ENCODE peak calls at places on chromosome 15, in nine cellular contexts. One of them, this sample, is unnamed.

GRCh38 chr15:44261007-44261706 is 27.4 kb upstream of the GOLM2 start:
- DNase-seq in activated T-cell treated with anti-CD3 and anti-CD28 coated beads, Interleukin-2, amount 50 U/mL, for 1 hour: no peak
- DNase-seq in omental fat pad: no peak
- DNase-seq in AG04450: no peak
- DNase-seq in EL: no peak
- DNase-seq in HCEC 1CT: no peak
- DNase-seq in stimulated activated CD8-positive, alpha-beta memory T cell treated with anti-CD3 and anti-CD28 coated beads, Interleukin-15, amount 100 ng/mL, for 4 hours: no peak
- DNase-seq in activated T-helper 1 cell treated with Interleukin-2 at 50 U/mL for 16 hours: no peak
- DNase-seq in germinal center: no peak
- DNase-seq in this sample: no peak

GRCh38 chr15:36468746-36469145 is 110.7 kb upstream of the CDIN1 start:
- DNase-seq in activated T-cell treated with anti-CD3 and anti-CD28 coated beads, Interleukin-2, amount 50 U/mL, for 1 hour: no peak
- DNase-seq in omental fat pad: no peak
- DNase-seq in AG04450: peak
- DNase-seq in EL: peak
- DNase-seq in HCEC 1CT: peak
- DNase-seq in stimulated activated CD8-positive, alpha-beta memory T cell treated with anti-CD3 and anti-CD28 coated beads, Interleukin-15, amount 100 ng/mL, for 4 hours: no peak
- DNase-seq in activated T-helper 1 cell treated with Interleukin-2 at 50 U/mL for 16 hours: no peak
- DNase-seq in germinal center: no peak
- DNase-seq in this sample: no peak

GRCh38 chr15:60423540-60423939 is 25.8 kb upstream of the ANXA2 start:
- DNase-seq in activated T-cell treated with anti-CD3 and anti-CD28 coated beads, Interleukin-2, amount 50 U/mL, for 1 hour: no peak
- DNase-seq in omental fat pad: no peak
- DNase-seq in AG04450: peak
- DNase-seq in EL: peak
- DNase-seq in HCEC 1CT: peak
- DNase-seq in stimulated activated CD8-positive, alpha-beta memory T cell treated with anti-CD3 and anti-CD28 coated beads, Interleukin-15, amount 100 ng/mL, for 4 hours: no peak
- DNase-seq in activated T-helper 1 cell treated with Interleukin-2 at 50 U/mL for 16 hours: no peak
- DNase-seq in germinal center: no peak
- DNase-seq in this sample: no peak

GRCh38 chr15:66650433-66650832 is 51.6 kb upstream of the SMAD6 start:
- DNase-seq in activated T-cell treated with anti-CD3 and anti-CD28 coated beads, Interleukin-2, amount 50 U/mL, for 1 hour: no peak
- DNase-seq in omental fat pad: no peak
- DNase-seq in AG04450: no peak
- DNase-seq in EL: peak
- DNase-seq in HCEC 1CT: peak
- DNase-seq in stimulated activated CD8-positive, alpha-beta memory T cell treated with anti-CD3 and anti-CD28 coated beads, Interleukin-15, amount 100 ng/mL, for 4 hours: no peak
- DNase-seq in activated T-helper 1 cell treated with Interleukin-2 at 50 U/mL for 16 hours: no peak
- DNase-seq in germinal center: no peak
- DNase-seq in this sample: no peak

GRCh38 chr15:41957021-41957897 is 15.1 kb downstream of the EHD4 start:
- DNase-seq in activated T-cell treated with anti-CD3 and anti-CD28 coated beads, Interleukin-2, amount 50 U/mL, for 1 hour: no peak
- DNase-seq in omental fat pad: no peak
- DNase-seq in AG04450: no peak
- DNase-seq in EL: no peak
- DNase-seq in HCEC 1CT: no peak
- DNase-seq in stimulated activated CD8-positive, alpha-beta memory T cell treated with anti-CD3 and anti-CD28 coated beads, Interleukin-15, amount 100 ng/mL, for 4 hours: no peak
- DNase-seq in activated T-helper 1 cell treated with Interleukin-2 at 50 U/mL for 16 hours: no peak
- DNase-seq in germinal center: no peak
- DNase-seq in this sample: no peak

GRCh38 chr15:45734244-45734643 is 99.4 kb downstream of the SQOR start:
- DNase-seq in activated T-cell treated with anti-CD3 and anti-CD28 coated beads, Interleukin-2, amount 50 U/mL, for 1 hour: no peak
- DNase-seq in omental fat pad: no peak
- DNase-seq in AG04450: no peak
- DNase-seq in EL: no peak
- DNase-seq in HCEC 1CT: no peak
- DNase-seq in stimulated activated CD8-positive, alpha-beta memory T cell treated with anti-CD3 and anti-CD28 coated beads, Interleukin-15, amount 100 ng/mL, for 4 hours: no peak
- DNase-seq in activated T-helper 1 cell treated with Interleukin-2 at 50 U/mL for 16 hours: no peak
- DNase-seq in germinal center: peak
- DNase-seq in this sample: no peak

GRCh38 chr15:64851503-64851840 is 9.8 kb downstream of the PLEKHO2 start:
- DNase-seq in activated T-cell treated with anti-CD3 and anti-CD28 coated beads, Interleukin-2, amount 50 U/mL, for 1 hour: no peak
- DNase-seq in omental fat pad: no peak
- DNase-seq in AG04450: peak
- DNase-seq in EL: peak
- DNase-seq in HCEC 1CT: peak
- DNase-seq in stimulated activated CD8-positive, alpha-beta memory T cell treated with anti-CD3 and anti-CD28 coated beads, Interleukin-15, amount 100 ng/mL, for 4 hours: no peak
- DNase-seq in activated T-helper 1 cell treated with Interleukin-2 at 50 U/mL for 16 hours: no peak
- DNase-seq in germinal center: no peak
- DNase-seq in this sample: no peak

GRCh38 chr15:89912674-89913396 is at the start of gene ARPIN:
- DNase-seq in activated T-cell treated with anti-CD3 and anti-CD28 coated beads, Interleukin-2, amount 50 U/mL, for 1 hour: peak
- DNase-seq in omental fat pad: no peak
- DNase-seq in AG04450: no peak
- DNase-seq in EL: peak
- DNase-seq in HCEC 1CT: peak
- DNase-seq in stimulated activated CD8-positive, alpha-beta memory T cell treated with anti-CD3 and anti-CD28 coated beads, Interleukin-15, amount 100 ng/mL, for 4 hours: no peak
- DNase-seq in activated T-helper 1 cell treated with Interleukin-2 at 50 U/mL for 16 hours: no peak
- DNase-seq in germinal center: no peak
- DNase-seq in this sample: no peak

GRCh38 chr15:57607570-57608000 is 15.9 kb downstream of the MYZAP start:
- DNase-seq in activated T-cell treated with anti-CD3 and anti-CD28 coated beads, Interleukin-2, amount 50 U/mL, for 1 hour: no peak
- DNase-seq in omental fat pad: no peak
- DNase-seq in AG04450: no peak
- DNase-seq in EL: peak
- DNase-seq in HCEC 1CT: peak
- DNase-seq in stimulated activated CD8-positive, alpha-beta memory T cell treated with anti-CD3 and anti-CD28 coated beads, Interleukin-15, amount 100 ng/mL, for 4 hours: no peak
- DNase-seq in activated T-helper 1 cell treated with Interleukin-2 at 50 U/mL for 16 hours: no peak
- DNase-seq in germinal center: no peak
- DNase-seq in this sample: no peak

GRCh38 chr15:75062706-75063105 is 39.3 kb downstream of the PPCDC start:
- DNase-seq in activated T-cell treated with anti-CD3 and anti-CD28 coated beads, Interleukin-2, amount 50 U/mL, for 1 hour: no peak
- DNase-seq in omental fat pad: no peak
- DNase-seq in AG04450: no peak
- DNase-seq in EL: no peak
- DNase-seq in HCEC 1CT: no peak
- DNase-seq in stimulated activated CD8-positive, alpha-beta memory T cell treated with anti-CD3 and anti-CD28 coated beads, Interleukin-15, amount 100 ng/mL, for 4 hours: no peak
- DNase-seq in activated T-helper 1 cell treated with Interleukin-2 at 50 U/mL for 16 hours: no peak
- DNase-seq in germinal center: no peak
- DNase-seq in this sample: no peak

This sample was measured in cortex of kidney.